ENCODE peak calls at places on chromosomes 5 and 9, in ten cellular contexts. J, E, Q, S, W, V, O, T, A and M are unnamed samples.

GRCh38 chr5:131998431-131999040 is 12.9 kb downstream of the ACSL6 start:
- DNase-seq in J (no peak), E (peak), Q (no peak), S (no peak), W (no peak), V (no peak), O (no peak), T (no peak), A (no peak), M (no peak)

GRCh38 chr5:6274846-6275543 is 103.4 kb downstream of the MED10 start:
- DNase-seq in J (no peak), E (no peak), Q (no peak), S (no peak), W (no peak), V (no peak), O (no peak), T (no peak), A (no peak), M (no peak)

GRCh38 chr5:135135530-135136201 is 101.6 kb upstream of the PITX1 start:
- DNase-seq in J (peak), E (no peak), Q (peak), S (peak), W (no peak), V (peak), O (no peak), T (no peak), A (no peak), M (no peak)

GRCh38 chr5:141192110-141192725 is at the start of gene PCDHB10:
- DNase-seq in J (no peak), E (peak), Q (peak), S (peak), W (no peak), V (peak), O (peak), T (no peak), A (peak), M (no peak)

GRCh38 chr9:137802521-137803243 is 74.9 kb upstream of the CACNA1B start:
- DNase-seq in J (no peak), E (no peak), Q (no peak), S (no peak), W (no peak), V (no peak), O (no peak), T (no peak), A (no peak), M (no peak)

GRCh38 chr5:136446565-136446964 is 81.2 kb upstream of the TRPC7 start:
- DNase-seq in J (no peak), E (no peak), Q (no peak), S (no peak), W (no peak), V (no peak), O (peak), T (no peak), A (no peak), M (no peak)

GRCh38 chr5:43661102-43661501 is 58.1 kb downstream of the NNT start:
- DNase-seq in J (no peak), E (peak), Q (peak), S (peak), W (no peak), V (no peak), O (peak), T (no peak), A (peak), M (no peak)

GRCh38 chr5:157328277-157328912 is 62.5 kb downstream of the CYFIP2 start:
- DNase-seq in J (no peak), E (peak), Q (peak), S (peak), W (peak), V (peak), O (peak), T (peak), A (peak), M (peak)

GRCh38 chr5:67234671-67235176 is 38.1 kb upstream of the CD180 start:
- DNase-seq in J (no peak), E (no peak), Q (peak), S (peak), W (peak), V (no peak), O (peak), T (no peak), A (no peak), M (no peak)

GRCh38 chr9:23587433-23587832 is 238.6 kb downstream of the ELAVL2 start:
- DNase-seq in J (no peak), E (no peak), Q (peak), S (no peak), W (peak), V (no peak), O (no peak), T (no peak), A (no peak), M (no peak)

GRCh38 chr9:6239048-6239461 is 23.4 kb downstream of the IL33 start:
- DNase-seq in J (no peak), E (peak), Q (no peak), S (peak), W (no peak), V (no peak), O (no peak), T (no peak), A (no peak), M (no peak)

GRCh38 chr9:97761066-97761598 is 64.0 kb upstream of the XPA start:
- DNase-seq in J (no peak), E (peak), Q (no peak), S (no peak), W (no peak), V (no peak), O (no peak), T (no peak), A (no peak), M (no peak)

GRCh38 chr9:91814214-91814613 is 135.8 kb downstream of the ROR2 start:
- DNase-seq in J (peak), E (no peak), Q (no peak), S (no peak), W (no peak), V (peak), O (no peak), T (no peak), A (no peak), M (no peak)

GRCh38 chr5:133439859-133440258 is 172.5 kb downstream of the FSTL4 start:
- DNase-seq in J (peak), E (no peak), Q (no peak), S (no peak), W (no peak), V (no peak), O (no peak), T (no peak), A (no peak), M (no peak)

GRCh38 chr5:155087036-155087435 is 73.5 kb downstream of the KIF4B start:
- DNase-seq in J (no peak), E (no peak), Q (peak), S (peak), W (no peak), V (no peak), O (no peak), T (no peak), A (no peak), M (no peak)

GRCh38 chr9:86288501-86288900 is 6.2 kb upstream of the ISCA1 start:
- DNase-seq in J (no peak), E (no peak), Q (no peak), S (no peak), W (no peak), V (no peak), O (no peak), T (no peak), A (no peak), M (no peak)
- TF ChIP-seq CTCF in J (no peak), E (no peak), Q (no peak), S (no peak), W (no peak), V (no peak), O (no peak), T (no peak), A (no peak), M (no peak)

DNA sequence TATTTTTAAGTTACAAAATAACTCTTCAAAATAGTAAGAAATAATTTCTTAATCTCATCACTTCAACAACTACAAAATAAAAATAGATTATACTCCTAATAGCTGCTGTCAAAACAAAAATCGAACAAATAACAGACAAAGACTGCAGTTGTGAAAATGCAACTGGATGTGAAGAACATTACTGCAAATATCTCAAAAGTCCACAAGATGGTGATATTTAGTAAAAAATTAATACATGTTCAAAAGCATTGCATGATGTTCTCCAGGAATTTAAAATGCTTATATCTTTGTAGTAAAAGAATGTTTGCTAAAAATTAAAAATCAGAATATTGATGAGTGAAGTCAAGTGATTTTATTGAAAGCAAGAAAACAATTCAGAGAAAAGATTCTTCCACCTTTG is 66.2 kb downstream of the MPDZ start:
- DNase-seq in J (no peak), E (no peak), Q (peak), S (peak), W (no peak), V (no peak), O (peak), T (peak), A (no peak), M (no peak)
- TF ChIP-seq CTCF in J (no peak), E (peak), Q (peak), S (peak), W (peak), V (peak), O (peak), T (peak), A (no peak), M (peak)

DNA sequence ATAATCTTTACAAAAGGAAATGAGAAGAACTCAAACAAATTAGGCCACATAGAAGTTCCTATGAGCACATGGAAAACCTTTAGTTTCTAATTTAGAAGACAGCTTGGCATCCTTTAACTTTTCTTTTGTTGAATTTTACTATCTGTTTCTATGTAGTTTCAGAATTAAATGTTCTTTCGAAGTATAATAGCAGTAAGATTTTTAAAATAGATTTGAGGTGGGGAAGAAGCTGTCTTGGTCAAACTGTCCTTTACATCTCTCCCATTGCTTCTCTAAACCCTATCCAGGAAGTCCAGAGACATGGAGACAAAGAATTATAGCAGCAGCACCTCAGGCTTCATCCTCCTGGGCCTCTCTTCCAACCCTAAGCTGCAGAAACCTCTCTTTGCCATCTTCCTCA is at the start of gene OR1L4:
- DNase-seq in J (no peak), E (no peak), Q (no peak), S (no peak), W (no peak), V (no peak), O (no peak), T (no peak), A (no peak), M (no peak)
- TF ChIP-seq CTCF in J (no peak), E (no peak), Q (no peak), S (no peak), W (no peak), V (no peak), O (no peak), T (no peak), A (no peak), M (no peak)

GRCh38 chr9:37209431-37210386 is 89.3 kb downstream of the ZCCHC7 start:
- DNase-seq in J (no peak), E (no peak), Q (no peak), S (no peak), W (no peak), V (no peak), O (peak), T (no peak), A (no peak), M (no peak)
- TF ChIP-seq CTCF in J (no peak), E (no peak), Q (no peak), S (no peak), W (no peak), V (peak), O (peak), T (no peak), A (no peak), M (no peak)

GRCh38 chr5:35166043-35166442 is 64.2 kb downstream of the PRLR start:
- DNase-seq in J (no peak), E (no peak), Q (no peak), S (no peak), W (no peak), V (no peak), O (no peak), T (no peak), A (no peak), M (no peak)

GRCh38 chr5:35161637-35162248 is 68.5 kb downstream of the PRLR start:
- DNase-seq in J (no peak), E (no peak), Q (no peak), S (no peak), W (no peak), V (no peak), O (no peak), T (no peak), A (no peak), M (no peak)

GRCh38 chr5:35160486-35161116 is 69.7 kb downstream of the PRLR start:
- DNase-seq in J (no peak), E (no peak), Q (no peak), S (no peak), W (no peak), V (no peak), O (no peak), T (no peak), A (no peak), M (no peak)

GRCh38 chr5:35164860-35165542 is 65.3 kb downstream of the PRLR start:
- DNase-seq in J (no peak), E (no peak), Q (no peak), S (no peak), W (no peak), V (no peak), O (no peak), T (no peak), A (no peak), M (no peak)

DNA sequence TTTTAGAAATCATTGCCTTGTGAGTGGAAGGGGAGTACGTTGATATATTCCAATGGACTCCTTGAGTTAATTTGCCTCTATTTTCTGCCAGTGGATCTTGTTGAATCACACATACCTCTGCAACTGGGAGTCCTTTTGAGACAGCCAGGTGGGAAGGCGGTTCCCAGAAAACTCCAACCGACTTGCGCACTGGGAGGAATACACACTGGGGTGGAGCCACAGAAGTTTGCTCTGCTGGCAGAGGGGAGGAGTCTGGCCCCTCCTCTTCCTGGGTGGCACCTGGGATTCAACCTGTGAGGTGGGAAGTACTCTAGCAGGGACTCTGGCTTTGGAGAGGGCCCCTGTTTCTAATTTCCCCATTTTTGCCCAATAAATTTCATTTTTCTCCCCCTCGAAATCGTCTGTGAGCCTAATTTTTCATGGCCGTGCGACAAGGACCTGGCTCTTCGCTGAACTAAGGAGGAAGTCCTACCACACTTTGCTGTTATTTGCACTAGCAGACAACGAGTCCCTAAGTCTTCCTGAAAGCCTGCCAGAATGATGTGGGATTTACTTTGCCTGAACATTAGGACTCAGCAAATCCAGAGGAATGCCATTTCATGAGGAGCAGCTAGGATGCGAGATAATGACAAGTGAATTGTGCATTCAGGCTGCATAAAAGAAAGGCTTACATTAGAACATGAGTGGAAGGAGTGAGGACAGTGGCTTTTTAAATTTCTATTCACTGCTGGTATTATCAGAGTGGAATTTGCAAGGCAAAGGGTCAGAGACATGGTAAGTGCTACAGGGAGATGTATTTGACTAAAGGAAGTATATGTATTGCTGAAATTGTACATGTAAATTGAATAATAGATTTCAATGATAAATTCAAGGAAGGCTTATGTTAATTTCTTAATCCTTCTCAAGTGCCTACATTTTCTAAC is 67.2 kb downstream of the PRLR start:
- DNase-seq in J (no peak), E (no peak), Q (no peak), S (no peak), W (no peak), V (no peak), O (no peak), T (no peak), A (no peak), M (no peak)
- TF ChIP-seq CTCF in J (no peak), E (no peak), Q (no peak), S (no peak), W (no peak), V (no peak), O (no peak), T (no peak), A (no peak), M (no peak)